ENCODE peak calls at places on chromosome 21, in nine cellular contexts. One of them, this sample, is unnamed.

GRCh38 chr21:29938968-29939858 is 583 bp downstream of the GRIK1 start:
- DNase-seq in HepG2: no peak
- DNase-seq in sciatic nerve: peak; percentile 39
- DNase-seq in activated gamma-delta T cell treated with anti-CD3 and anti-CD28 coated beads, Interleukin-2, amount 50 U/mL, for 16 hours: no peak
- DNase-seq in HFFc6: no peak
- DNase-seq in GM20000: no peak
- DNase-seq in HuH-7: no peak
- DNase-seq in tibial artery: no peak
- DNase-seq in fibroblast of mammary gland: peak; percentile 2
- DNase-seq in this sample: peak; percentile 59

GRCh38 chr21:35314896-35315582 is 265.9 kb upstream of the RUNX1 start:
- DNase-seq in GM20000: no peak
- DNase-seq in tibial artery: no peak
- DNase-seq in activated gamma-delta T cell treated with anti-CD3 and anti-CD28 coated beads, Interleukin-2, amount 50 U/mL, for 16 hours: no peak
- DNase-seq in fibroblast of mammary gland: no peak
- DNase-seq in HFFc6: no peak
- DNase-seq in HuH-7: no peak
- DNase-seq in sciatic nerve: no peak
- DNase-seq in HepG2: no peak
- DNase-seq in this sample: peak; percentile 73

GRCh38 chr21:28516011-28516410 is 476.7 kb downstream of the LTN1 start:
- DNase-seq in fibroblast of mammary gland: no peak
- DNase-seq in HFFc6: no peak
- DNase-seq in tibial artery: no peak
- DNase-seq in GM20000: no peak
- DNase-seq in HuH-7: no peak
- DNase-seq in sciatic nerve: no peak
- DNase-seq in activated gamma-delta T cell treated with anti-CD3 and anti-CD28 coated beads, Interleukin-2, amount 50 U/mL, for 16 hours: no peak
- DNase-seq in HepG2: no peak
- DNase-seq in this sample: no peak

GRCh38 chr21:27582246-27582945 is 615.5 kb upstream of the ADAMTS5 start:
- DNase-seq in sciatic nerve: no peak
- DNase-seq in GM20000: no peak
- DNase-seq in HuH-7: no peak
- DNase-seq in HepG2: no peak
- DNase-seq in activated gamma-delta T cell treated with anti-CD3 and anti-CD28 coated beads, Interleukin-2, amount 50 U/mL, for 16 hours: no peak
- DNase-seq in fibroblast of mammary gland: peak; percentile 23
- DNase-seq in tibial artery: no peak
- DNase-seq in HFFc6: no peak
- DNase-seq in this sample: no peak

GRCh38 chr21:38869946-38870345 is 64.2 kb downstream of the ETS2 start:
- DNase-seq in sciatic nerve: no peak
- DNase-seq in HepG2: peak; percentile 39
- DNase-seq in GM20000: no peak
- DNase-seq in HFFc6: no peak
- DNase-seq in tibial artery: no peak
- DNase-seq in fibroblast of mammary gland: peak; percentile 36
- DNase-seq in HuH-7: no peak
- DNase-seq in activated gamma-delta T cell treated with anti-CD3 and anti-CD28 coated beads, Interleukin-2, amount 50 U/mL, for 16 hours: no peak
- DNase-seq in this sample: no peak

GRCh38 chr21:46436586-46436985 is 22.1 kb upstream of the DIP2A start:
- DNase-seq in sciatic nerve: no peak
- DNase-seq in HepG2: no peak
- DNase-seq in HFFc6: no peak
- DNase-seq in fibroblast of mammary gland: no peak
- DNase-seq in tibial artery: no peak
- DNase-seq in HuH-7: no peak
- DNase-seq in activated gamma-delta T cell treated with anti-CD3 and anti-CD28 coated beads, Interleukin-2, amount 50 U/mL, for 16 hours: no peak
- DNase-seq in GM20000: no peak
- DNase-seq in this sample: no peak

GRCh38 chr21:14787312-14787711 is 241.2 kb upstream of the SAMSN1 start:
- DNase-seq in HuH-7: no peak
- DNase-seq in HepG2: no peak
- DNase-seq in GM20000: no peak
- DNase-seq in activated gamma-delta T cell treated with anti-CD3 and anti-CD28 coated beads, Interleukin-2, amount 50 U/mL, for 16 hours: no peak
- DNase-seq in tibial artery: no peak
- DNase-seq in fibroblast of mammary gland: no peak
- DNase-seq in sciatic nerve: no peak
- DNase-seq in HFFc6: no peak
- DNase-seq in this sample: no peak

GRCh38 chr21:37845535-37845934 is 70.7 kb downstream of the KCNJ6 start:
- DNase-seq in HepG2: no peak
- DNase-seq in activated gamma-delta T cell treated with anti-CD3 and anti-CD28 coated beads, Interleukin-2, amount 50 U/mL, for 16 hours: no peak
- DNase-seq in tibial artery: no peak
- DNase-seq in fibroblast of mammary gland: no peak
- DNase-seq in HuH-7: no peak
- DNase-seq in GM20000: no peak
- DNase-seq in HFFc6: no peak
- DNase-seq in sciatic nerve: no peak
- DNase-seq in this sample: no peak

GRCh38 chr21:31546402-31547155 is 112.9 kb upstream of the SOD1 start:
- DNase-seq in HepG2: no peak
- DNase-seq in GM20000: no peak
- DNase-seq in tibial artery: no peak
- DNase-seq in fibroblast of mammary gland: no peak
- DNase-seq in HuH-7: no peak
- DNase-seq in sciatic nerve: no peak
- DNase-seq in activated gamma-delta T cell treated with anti-CD3 and anti-CD28 coated beads, Interleukin-2, amount 50 U/mL, for 16 hours: no peak
- DNase-seq in HFFc6: no peak
- DNase-seq in this sample: no peak

GRCh38 chr21:46637952-46638746 is 2.7 kb downstream of the PRMT2 start:
- DNase-seq in sciatic nerve: no peak
- DNase-seq in HuH-7: no peak
- DNase-seq in HepG2: no peak
- DNase-seq in activated gamma-delta T cell treated with anti-CD3 and anti-CD28 coated beads, Interleukin-2, amount 50 U/mL, for 16 hours: no peak
- DNase-seq in HFFc6: no peak
- DNase-seq in tibial artery: no peak
- DNase-seq in GM20000: no peak
- DNase-seq in fibroblast of mammary gland: peak; percentile 10
- DNase-seq in this sample: no peak

GRCh38 chr21:45607922-45608295 is 35.6 kb upstream of the PCBP3 start:
- DNase-seq in activated gamma-delta T cell treated with anti-CD3 and anti-CD28 coated beads, Interleukin-2, amount 50 U/mL, for 16 hours: no peak
- DNase-seq in GM20000: no peak
- DNase-seq in HFFc6: no peak
- DNase-seq in HepG2: no peak
- DNase-seq in fibroblast of mammary gland: no peak
- DNase-seq in sciatic nerve: peak; percentile 23
- DNase-seq in HuH-7: no peak
- DNase-seq in tibial artery: no peak
- DNase-seq in this sample: no peak

GRCh38 chr21:32306021-32306780 is 7.5 kb downstream of the MRAP start:
- DNase-seq in activated gamma-delta T cell treated with anti-CD3 and anti-CD28 coated beads, Interleukin-2, amount 50 U/mL, for 16 hours: no peak
- DNase-seq in HuH-7: peak; percentile 34
- DNase-seq in fibroblast of mammary gland: no peak
- DNase-seq in tibial artery: no peak
- DNase-seq in HepG2: peak; percentile 41
- DNase-seq in HFFc6: no peak
- DNase-seq in sciatic nerve: no peak
- DNase-seq in GM20000: no peak
- DNase-seq in this sample: no peak

GRCh38 chr21:25643486-25643885 is 4.4 kb downstream of the JAM2 start:
- DNase-seq in HepG2: no peak
- DNase-seq in HuH-7: no peak
- DNase-seq in tibial artery: no peak
- DNase-seq in fibroblast of mammary gland: no peak
- DNase-seq in activated gamma-delta T cell treated with anti-CD3 and anti-CD28 coated beads, Interleukin-2, amount 50 U/mL, for 16 hours: no peak
- DNase-seq in HFFc6: no peak
- DNase-seq in GM20000: no peak
- DNase-seq in sciatic nerve: no peak
- DNase-seq in this sample: no peak

GRCh38 chr21:35100351-35100771 is 51.3 kb upstream of the RUNX1 start:
- DNase-seq in GM20000: no peak
- DNase-seq in tibial artery: no peak
- DNase-seq in sciatic nerve: no peak
- DNase-seq in HFFc6: no peak
- DNase-seq in HepG2: no peak
- DNase-seq in HuH-7: no peak
- DNase-seq in activated gamma-delta T cell treated with anti-CD3 and anti-CD28 coated beads, Interleukin-2, amount 50 U/mL, for 16 hours: no peak
- DNase-seq in fibroblast of mammary gland: peak; percentile 32
- DNase-seq in this sample: no peak

GRCh38 chr21:41913230-41913629 is 34.1 kb upstream of the PRDM15 start:
- DNase-seq in HuH-7: no peak
- DNase-seq in HFFc6: no peak
- DNase-seq in tibial artery: no peak
- DNase-seq in HepG2: no peak
- DNase-seq in sciatic nerve: no peak
- DNase-seq in activated gamma-delta T cell treated with anti-CD3 and anti-CD28 coated beads, Interleukin-2, amount 50 U/mL, for 16 hours: no peak
- DNase-seq in GM20000: no peak
- DNase-seq in fibroblast of mammary gland: no peak
- DNase-seq in this sample: peak; percentile 35

GRCh38 chr21:34974162-34974981 is 74.7 kb downstream of the RUNX1 start:
- DNase-seq in HFFc6: no peak
- DNase-seq in activated gamma-delta T cell treated with anti-CD3 and anti-CD28 coated beads, Interleukin-2, amount 50 U/mL, for 16 hours: no peak
- DNase-seq in fibroblast of mammary gland: no peak
- DNase-seq in HepG2: peak; percentile 46
- DNase-seq in sciatic nerve: no peak
- DNase-seq in GM20000: peak; percentile 60
- DNase-seq in HuH-7: no peak
- DNase-seq in tibial artery: no peak
- DNase-seq in this sample: no peak

GRCh38 chr21:28177008-28177603 is 815.6 kb downstream of the LTN1 start:
- DNase-seq in HuH-7: no peak
- DNase-seq in GM20000: no peak
- DNase-seq in activated gamma-delta T cell treated with anti-CD3 and anti-CD28 coated beads, Interleukin-2, amount 50 U/mL, for 16 hours: no peak
- DNase-seq in fibroblast of mammary gland: no peak
- DNase-seq in HFFc6: no peak
- DNase-seq in tibial artery: no peak
- DNase-seq in HepG2: no peak
- DNase-seq in sciatic nerve: no peak
- DNase-seq in this sample: no peak

GRCh38 chr21:44431300-44431699 is 24.0 kb upstream of the LRRC3 start:
- DNase-seq in tibial artery: no peak
- DNase-seq in fibroblast of mammary gland: no peak
- DNase-seq in HuH-7: no peak
- DNase-seq in HFFc6: no peak
- DNase-seq in sciatic nerve: peak; percentile 12
- DNase-seq in HepG2: no peak
- DNase-seq in GM20000: no peak
- DNase-seq in activated gamma-delta T cell treated with anti-CD3 and anti-CD28 coated beads, Interleukin-2, amount 50 U/mL, for 16 hours: no peak
- DNase-seq in this sample: no peak

GRCh38 chr21:38196033-38196432 is 60.8 kb upstream of the KCNJ15 start:
- DNase-seq in fibroblast of mammary gland: no peak
- DNase-seq in activated gamma-delta T cell treated with anti-CD3 and anti-CD28 coated beads, Interleukin-2, amount 50 U/mL, for 16 hours: no peak
- DNase-seq in sciatic nerve: no peak
- DNase-seq in GM20000: no peak
- DNase-seq in HuH-7: no peak
- DNase-seq in HFFc6: no peak
- DNase-seq in HepG2: no peak
- DNase-seq in tibial artery: no peak
- DNase-seq in this sample: no peak

GRCh38 chr21:38329176-38329575 is 72.4 kb downstream of the KCNJ15 start:
- DNase-seq in activated gamma-delta T cell treated with anti-CD3 and anti-CD28 coated beads, Interleukin-2, amount 50 U/mL, for 16 hours: no peak
- DNase-seq in GM20000: no peak
- DNase-seq in fibroblast of mammary gland: no peak
- DNase-seq in HuH-7: no peak
- DNase-seq in HFFc6: no peak
- DNase-seq in tibial artery: no peak
- DNase-seq in sciatic nerve: no peak
- DNase-seq in HepG2: no peak
- DNase-seq in this sample: no peak

GRCh38 chr21:36320421-36321324 is 676 bp downstream of the MORC3 start:
- DNase-seq in tibial artery: peak; percentile 55
- DNase-seq in sciatic nerve: peak; percentile 79
- DNase-seq in fibroblast of mammary gland: peak; percentile 73
- DNase-seq in GM20000: peak; percentile 79
- DNase-seq in HuH-7: peak; percentile 43
- DNase-seq in HepG2: peak; percentile 35
- DNase-seq in HFFc6: peak; percentile 70
- DNase-seq in activated gamma-delta T cell treated with anti-CD3 and anti-CD28 coated beads, Interleukin-2, amount 50 U/mL, for 16 hours: no peak
- DNase-seq in this sample: peak; percentile 82

GRCh38 chr21:15549671-15550070 is 180.1 kb upstream of the USP25 start:
- DNase-seq in GM20000: no peak
- DNase-seq in sciatic nerve: no peak
- DNase-seq in HFFc6: peak; percentile 16
- DNase-seq in tibial artery: no peak
- DNase-seq in activated gamma-delta T cell treated with anti-CD3 and anti-CD28 coated beads, Interleukin-2, amount 50 U/mL, for 16 hours: no peak
- DNase-seq in HepG2: peak; percentile 1
- DNase-seq in fibroblast of mammary gland: no peak
- DNase-seq in HuH-7: no peak
- DNase-seq in this sample: no peak

GRCh38 chr21:16468191-16468590 is 738.4 kb downstream of the USP25 start:
- DNase-seq in HFFc6: peak; percentile 22
- DNase-seq in fibroblast of mammary gland: peak; percentile 28
- DNase-seq in activated gamma-delta T cell treated with anti-CD3 and anti-CD28 coated beads, Interleukin-2, amount 50 U/mL, for 16 hours: no peak
- DNase-seq in tibial artery: no peak
- DNase-seq in sciatic nerve: no peak
- DNase-seq in HuH-7: no peak
- DNase-seq in GM20000: no peak
- DNase-seq in HepG2: no peak
- DNase-seq in this sample: no peak

GRCh38 chr21:34560609-34561008 is 48.6 kb upstream of the KCNE1 start:
- DNase-seq in HepG2: no peak
- DNase-seq in tibial artery: no peak
- DNase-seq in fibroblast of mammary gland: no peak
- DNase-seq in activated gamma-delta T cell treated with anti-CD3 and anti-CD28 coated beads, Interleukin-2, amount 50 U/mL, for 16 hours: no peak
- DNase-seq in GM20000: no peak
- DNase-seq in HuH-7: no peak
- DNase-seq in HFFc6: no peak
- DNase-seq in sciatic nerve: no peak
- DNase-seq in this sample: no peak

GRCh38 chr21:35204850-35205564 is 155.9 kb upstream of the RUNX1 start:
- DNase-seq in HepG2: no peak
- DNase-seq in HFFc6: peak; percentile 43
- DNase-seq in GM20000: peak; percentile 24
- DNase-seq in sciatic nerve: peak; percentile 90
- DNase-seq in activated gamma-delta T cell treated with anti-CD3 and anti-CD28 coated beads, Interleukin-2, amount 50 U/mL, for 16 hours: no peak
- DNase-seq in tibial artery: peak; percentile 55
- DNase-seq in HuH-7: peak; percentile 17
- DNase-seq in fibroblast of mammary gland: peak; percentile 95
- DNase-seq in this sample: peak; percentile 89